ENCODE peak calls at places on chromosome 3, in four cellular contexts. U is neuronal stem cell, B is H9, J is IMR-90. L is an unnamed sample.

GRCh38 chr3:197749315-197749600 is 425 bp upstream of the FYTTD1 start:
- DNase-seq in U (no peak), B (peak; percentile 73), J (peak; percentile 76), L (peak; percentile 70)

GRCh38 chr3:190116551-190117067 is 4.1 kb downstream of the P3H2 start:
- DNase-seq in U (no peak), B (no peak), J (peak; percentile 54), L (no peak)

GRCh38 chr3:61960976-61961375 is 399.6 kb downstream of the PTPRG start:
- DNase-seq in U (no peak), B (no peak), J (no peak), L (no peak)

GRCh38 chr3:110027446-110027845 is 690.1 kb upstream of the DPPA4 start:
- DNase-seq in U (no peak), B (no peak), J (peak; percentile 78), L (peak; percentile 59)

GRCh38 chr3:169929830-169930519 is 18.6 kb downstream of the SAMD7 start:
- DNase-seq in U (no peak), B (no peak), J (no peak), L (no peak)

GRCh38 chr3:32577174-32577573 is 6.5 kb upstream of the DYNC1LI1 start:
- DNase-seq in U (no peak), B (no peak), J (no peak), L (no peak)

GRCh38 chr3:71488391-71488809 is 95.1 kb downstream of the FOXP1 start:
- DNase-seq in U (no peak), B (no peak), J (no peak), L (no peak)

GRCh38 chr3:33218072-33218445 is 551 bp downstream of the SUSD5 start:
- DNase-seq in U (peak; percentile 14), B (no peak), J (no peak), L (peak; percentile 23)

GRCh38 chr3:43995078-43995928 is 246.4 kb upstream of the TOPAZ1 start:
- DNase-seq in U (peak; percentile 37), B (peak; percentile 61), J (no peak), L (peak; percentile 5)

GRCh38 chr3:108620250-108620649 is 30.7 kb downstream of the DZIP3 start:
- DNase-seq in U (no peak), B (no peak), J (no peak), L (no peak)

GRCh38 chr3:161305095-161305991 is 66.0 kb downstream of the SPTSSB start:
- DNase-seq in U (no peak), B (no peak), J (peak; percentile 27), L (peak; percentile 36)

GRCh38 chr3:42804831-42805821 is 836 bp upstream of the HIGD1A start:
- DNase-seq in U (peak; percentile 35), B (peak; percentile 57), J (no peak), L (peak; percentile 34)

GRCh38 chr3:71581981-71582611 is 1.4 kb downstream of the FOXP1 start:
- DNase-seq in U (peak; percentile 67), B (peak; percentile 69), J (no peak), L (peak; percentile 46)

GRCh38 chr3:192747145-192747544 is 19.8 kb upstream of the FGF12 start:
- DNase-seq in U (no peak), B (peak; percentile 57), J (no peak), L (no peak)

GRCh38 chr3:110126065-110126464 is 788.7 kb upstream of the DPPA4 start:
- DNase-seq in U (no peak), B (peak; percentile 35), J (peak; percentile 19), L (peak; percentile 18)

GRCh38 chr3:166283856-166284255 is 446.6 kb upstream of the BCHE start:
- DNase-seq in U (no peak), B (no peak), J (peak; percentile 90), L (peak; percentile 68)

GRCh38 chr3:184568918-184569829 is 7.6 kb downstream of the EPHB3 start:
- DNase-seq in U (no peak), B (no peak), J (peak; percentile 97), L (peak; percentile 87)

GRCh38 chr3:175153595-175153994 is 294.5 kb downstream of the NAALADL2 start:
- DNase-seq in U (no peak), B (no peak), J (no peak), L (no peak)

GRCh38 chr3:136141891-136142290 is 54.2 kb downstream of the MSL2 start:
- DNase-seq in U (no peak), B (no peak), J (peak; percentile 49), L (no peak)

GRCh38 chr3:621714-622113 is 425.2 kb downstream of the CHL1 start:
- DNase-seq in U (no peak), B (no peak), J (no peak), L (no peak)

DNA sequence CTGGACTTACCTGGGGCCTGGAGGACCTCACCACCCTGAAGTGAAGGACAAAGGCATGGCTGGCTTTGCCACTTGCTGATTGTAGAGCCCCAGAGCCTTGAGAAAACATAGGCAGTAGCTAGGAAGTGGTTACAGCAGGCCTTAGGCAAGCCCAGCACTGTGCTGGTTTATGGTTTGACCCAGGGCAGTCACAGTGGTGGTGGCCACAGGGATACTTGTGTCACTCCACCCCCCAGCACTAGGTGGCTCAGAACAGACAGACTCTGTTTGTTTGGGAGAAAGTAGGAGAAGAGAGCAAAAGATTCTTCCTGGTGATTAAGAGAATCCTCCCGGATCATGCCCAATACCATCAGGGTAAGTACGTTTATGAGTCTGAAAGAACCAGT is 13.2 kb upstream of the COL8A1 start:
- DNase-seq in U (no peak), B (no peak), J (no peak), L (no peak)
- H3K4me2 ChIP-seq in U (no peak overlapping the region), B (no peak overlapping the region), J (no peak overlapping the region), L (no peak overlapping the region)

GRCh38 chr3:16448691-16449090 is 64.8 kb downstream of the RFTN1 start:
- DNase-seq in U (no peak), B (peak; percentile 46), J (peak; percentile 98), L (peak; percentile 94)
- H2AFZ ChIP-seq in U (peak overlapping the region; percentile 27), B (no peak overlapping the region), J (no peak overlapping the region), L (no peak overlapping the region)

DNA sequence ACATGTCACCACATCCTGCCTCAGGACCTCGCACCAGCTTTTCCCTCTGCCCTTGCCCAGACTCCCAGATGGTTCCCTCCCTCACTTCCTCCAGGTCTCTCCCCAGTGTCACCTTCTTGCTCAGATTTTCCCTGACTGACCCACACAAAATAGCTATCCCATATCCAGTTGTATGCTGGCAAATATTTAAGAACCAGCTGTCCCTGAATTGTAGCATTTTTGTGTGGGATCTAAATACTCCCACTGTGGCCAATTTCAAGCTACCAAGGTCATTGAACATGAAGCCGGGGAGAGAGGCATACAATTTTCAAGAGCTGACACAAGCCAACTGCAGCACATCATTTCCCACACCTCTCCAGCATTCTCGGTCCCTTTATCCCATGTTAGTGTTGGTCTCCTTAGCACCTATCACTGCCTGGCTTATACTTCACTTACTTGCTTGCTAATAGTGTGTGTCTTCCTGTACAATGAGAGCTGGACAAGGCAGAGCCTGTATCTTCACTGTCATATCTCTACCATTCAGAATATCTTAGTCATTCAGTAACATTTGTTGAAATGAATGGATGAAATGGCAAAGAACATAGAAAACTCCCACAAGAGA is 101.3 kb upstream of the CTNNB1 start:
- DNase-seq in U (no peak), B (no peak), J (no peak), L (no peak)
- H2AK5ac ChIP-seq in U (no peak overlapping the region), B (no peak overlapping the region), J (no peak overlapping the region), L (no peak overlapping the region)

GRCh38 chr3:12451481-12451880 is 32.8 kb upstream of the TSEN2 start:
- DNase-seq in U (no peak), B (no peak), J (no peak), L (no peak)
- H3K4me2 ChIP-seq in U (no peak overlapping the region), B (no peak overlapping the region), J (no peak overlapping the region), L (no peak overlapping the region)

GRCh38 chr3:178483704-178484103 is 52.5 kb upstream of the KCNMB2 start:
- DNase-seq in U (no peak), B (no peak), J (no peak), L (no peak)

GRCh38 chr3:178480795-178481194 is 55.4 kb upstream of the KCNMB2 start:
- DNase-seq in U (no peak), B (no peak), J (no peak), L (no peak)

GRCh38 chr3:178482981-178483380 is 53.3 kb upstream of the KCNMB2 start:
- DNase-seq in U (no peak), B (no peak), J (no peak), L (no peak)

GRCh38 chr3:178486903-178487302 is 49.3 kb upstream of the KCNMB2 start:
- DNase-seq in U (no peak), B (no peak), J (no peak), L (no peak)

GRCh38 chr3:178485756-178486155 is 50.5 kb upstream of the KCNMB2 start:
- DNase-seq in U (no peak), B (no peak), J (peak; percentile 7), L (no peak)
- H2AFZ ChIP-seq in U (no peak overlapping the region), B (no peak overlapping the region), J (no peak overlapping the region), L (no peak overlapping the region)

GRCh38 chr3:73510298-73510697 is 114.4 kb downstream of the PDZRN3 start:
- DNase-seq in U (no peak), B (no peak), J (no peak), L (no peak)
- H2AK5ac ChIP-seq in U (no peak overlapping the region), B (no peak overlapping the region), J (peak overlapping the region; percentile 11), L (no peak overlapping the region)